ENCODE peak calls at places on chromosomes 16 and 17, in seven cellular contexts. T is neural progenitor cell; S is effector memory CD4-positive, alpha-beta T cell; Z is naive thymus-derived CD4-positive, alpha-beta T cell; I is ovary; E is AG04450; M is uterus. Y is an unnamed sample.

GRCh38 chr17:17563530-17563929 is 28.0 kb downstream of the PEMT start:
- DNase-seq in T (no peak), S (no peak), Z (no peak), I (no peak), E (no peak), M (no peak), Y (no peak)

GRCh38 chr16:83554096-83554495 is 253.7 kb upstream of the HSBP1 start:
- DNase-seq in T (no peak), S (no peak), Z (no peak), I (no peak), E (no peak), M (no peak), Y (no peak)

GRCh38 chr16:15041260-15042011 is 14.4 kb downstream of the NTAN1 start:
- DNase-seq in T (peak; percentile 29), S (no peak), Z (no peak), I (peak; percentile 76), E (no peak), M (peak; percentile 57), Y (no peak)

GRCh38 chr16:74304164-74304834 is 7.7 kb downstream of the PSMD7 start:
- DNase-seq in T (no peak), S (no peak), Z (no peak), I (no peak), E (no peak), M (no peak), Y (no peak)

GRCh38 chr17:17059301-17059890 is 17.1 kb downstream of the MPRIP start:
- DNase-seq in T (no peak), S (no peak), Z (no peak), I (no peak), E (no peak), M (no peak), Y (no peak)

GRCh38 chr16:1745181-1745899 is 26.0 kb downstream of the NME3 start:
- DNase-seq in T (no peak), S (no peak), Z (no peak), I (no peak), E (peak; percentile 26), M (no peak), Y (no peak)

GRCh38 chr17:66667491-66668030 is 167.4 kb upstream of the CACNG5 start:
- DNase-seq in T (no peak), S (peak; percentile 45), Z (peak; percentile 68), I (no peak), E (no peak), M (no peak), Y (no peak)

GRCh38 chr16:31213877-31214704 is at the start of gene TRIM72:
- DNase-seq in T (no peak), S (no peak), Z (no peak), I (no peak), E (no peak), M (no peak), Y (no peak)

DNA sequence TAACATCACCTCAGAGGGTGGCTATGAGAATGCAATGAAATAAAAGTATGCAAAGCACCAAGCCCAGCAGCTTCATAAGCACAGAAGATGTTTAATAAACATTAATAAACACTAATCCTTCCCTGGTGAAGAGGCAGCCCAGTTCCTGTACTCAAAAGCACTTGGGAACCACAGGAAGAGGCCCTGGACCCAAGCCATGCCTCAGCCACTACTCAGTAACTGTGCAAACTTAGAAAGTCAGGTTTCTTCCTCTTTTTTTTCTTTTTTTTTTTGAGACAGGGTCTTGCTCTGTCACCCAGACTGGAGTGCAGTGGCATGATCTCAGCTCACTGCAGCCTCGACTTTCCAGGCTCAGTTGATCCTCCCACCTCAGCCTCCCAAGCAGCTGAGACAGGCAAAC is 5.3 kb downstream of the ARHGAP17 start:
- DNase-seq in T (no peak), S (no peak), Z (no peak), I (no peak), E (no peak), M (no peak), Y (no peak)
- H3K27ac ChIP-seq in T (no peak overlapping the region), S (no peak overlapping the region), Z (no peak overlapping the region), I (no peak overlapping the region), E (peak overlapping the region; percentile 11), M (peak overlapping the region; percentile 24), Y (no peak overlapping the region)

GRCh38 chr17:68954146-68954971 is 833 bp downstream of the ABCA8 start:
- DNase-seq in T (no peak), S (no peak), Z (no peak), I (no peak), E (no peak), M (no peak), Y (no peak)
- H3K27ac ChIP-seq in T (no peak overlapping the region), S (no peak overlapping the region), Z (no peak overlapping the region), I (peak overlapping the region; percentile 28), E (no peak overlapping the region), M (peak overlapping the region; percentile 43), Y (no peak overlapping the region)

DNA sequence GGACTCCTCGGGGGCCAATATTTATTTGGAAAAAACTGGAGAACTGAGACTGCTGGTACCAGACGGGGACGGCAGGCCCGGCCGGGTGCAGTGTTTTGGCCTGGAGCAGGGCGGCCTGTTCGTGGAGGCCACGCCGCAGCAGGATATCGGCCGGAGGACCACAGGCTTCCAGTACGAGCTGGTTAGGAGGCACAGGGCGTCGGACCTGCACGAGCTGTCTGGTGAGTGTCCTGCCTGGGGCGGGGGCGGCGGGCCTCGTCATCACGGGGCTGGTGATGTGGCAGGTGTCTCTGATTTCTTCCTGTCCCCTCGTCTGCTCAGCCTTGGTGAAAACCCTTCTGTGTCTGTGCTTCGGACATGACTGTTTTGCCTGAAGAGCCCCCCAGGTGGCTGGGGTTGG is 5.7 kb downstream of the METRNL start:
- DNase-seq in T (no peak), S (no peak), Z (no peak), I (no peak), E (no peak), M (no peak), Y (no peak)
- H3K27ac ChIP-seq in T (no peak overlapping the region), S (no peak overlapping the region), Z (no peak overlapping the region), I (no peak overlapping the region), E (peak overlapping the region; percentile 98), M (peak overlapping the region; percentile 80), Y (no peak overlapping the region)

GRCh38 chr17:7356072-7356549 is 1.2 kb downstream of the TMEM95 start:
- DNase-seq in T (peak; percentile 93), S (peak; percentile 73), Z (peak; percentile 81), I (peak; percentile 76), E (no peak), M (peak; percentile 77), Y (peak; percentile 61)

GRCh38 chr17:7352910-7353635 is 1.1 kb downstream of the KCTD11 start:
- DNase-seq in T (no peak), S (no peak), Z (no peak), I (peak; percentile 35), E (no peak), M (no peak), Y (no peak)

GRCh38 chr17:7355053-7355452 is at the start of gene TMEM95:
- DNase-seq in T (no peak), S (no peak), Z (no peak), I (peak; percentile 35), E (no peak), M (no peak), Y (no peak)

GRCh38 chr17:7352559-7352889 is 562 bp downstream of the KCTD11 start:
- DNase-seq in T (no peak), S (no peak), Z (no peak), I (no peak), E (no peak), M (no peak), Y (no peak)

DNA sequence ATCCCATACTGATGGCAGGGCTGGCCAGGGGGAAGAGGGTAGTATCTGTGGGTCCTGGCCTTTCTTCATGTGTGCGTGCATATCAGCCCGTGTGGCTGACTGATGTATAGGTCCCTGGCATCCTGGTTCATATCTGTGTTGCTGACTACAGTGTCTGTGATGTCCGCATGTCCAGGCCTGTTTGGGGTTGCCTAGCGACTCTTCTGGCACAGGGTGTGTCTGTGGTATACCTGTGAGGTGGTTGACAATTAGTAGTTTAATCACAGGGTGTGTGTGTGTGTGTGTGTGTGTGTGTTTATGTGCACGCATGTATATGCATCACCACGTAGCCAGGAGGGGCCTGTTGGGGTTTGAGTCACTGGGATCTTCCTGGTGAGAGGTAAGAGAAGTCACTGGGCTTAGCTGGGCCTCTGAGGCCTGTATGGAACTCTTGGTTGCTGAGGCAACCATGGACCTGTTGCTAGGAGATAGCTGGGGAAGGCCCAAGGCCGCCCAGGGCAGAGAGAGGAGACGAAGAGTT is 634 bp upstream of the TMEM95 start:
- DNase-seq in T (peak; percentile 62), S (no peak), Z (no peak), I (peak; percentile 41), E (no peak), M (no peak), Y (peak; percentile 100)
- H3K27ac ChIP-seq in T (no peak overlapping the region), S (no peak overlapping the region), Z (no peak overlapping the region), I (no peak overlapping the region), E (no peak overlapping the region), M (peak overlapping the region; percentile 34), Y (peak overlapping the region; percentile 100)

GRCh38 chr17:78125976-78126894 is 2.3 kb downstream of the TMC6 start:
- DNase-seq in T (no peak), S (no peak), Z (no peak), I (no peak), E (no peak), M (no peak), Y (no peak)

GRCh38 chr17:78127888-78128615 is 503 bp downstream of the TMC6 start:
- DNase-seq in T (peak; percentile 76), S (no peak), Z (no peak), I (no peak), E (no peak), M (no peak), Y (no peak)

GRCh38 chr17:78125138-78125913 is 3.2 kb downstream of the TMC6 start:
- DNase-seq in T (no peak), S (no peak), Z (peak; percentile 51), I (no peak), E (no peak), M (no peak), Y (no peak)

GRCh38 chr17:78127240-78127887 is 1.2 kb downstream of the TMC6 start:
- DNase-seq in T (peak; percentile 50), S (peak; percentile 66), Z (peak; percentile 65), I (no peak), E (no peak), M (no peak), Y (no peak)

GRCh38 chr17:78126895-78127239 is 1.7 kb downstream of the TMC6 start:
- DNase-seq in T (no peak), S (no peak), Z (no peak), I (no peak), E (no peak), M (no peak), Y (no peak)
- H3K27ac ChIP-seq in T (no peak overlapping the region), S (peak overlapping the region; percentile 86), Z (peak overlapping the region; percentile 77), I (no peak overlapping the region), E (no peak overlapping the region), M (peak overlapping the region; percentile 66), Y (no peak overlapping the region)

DNA sequence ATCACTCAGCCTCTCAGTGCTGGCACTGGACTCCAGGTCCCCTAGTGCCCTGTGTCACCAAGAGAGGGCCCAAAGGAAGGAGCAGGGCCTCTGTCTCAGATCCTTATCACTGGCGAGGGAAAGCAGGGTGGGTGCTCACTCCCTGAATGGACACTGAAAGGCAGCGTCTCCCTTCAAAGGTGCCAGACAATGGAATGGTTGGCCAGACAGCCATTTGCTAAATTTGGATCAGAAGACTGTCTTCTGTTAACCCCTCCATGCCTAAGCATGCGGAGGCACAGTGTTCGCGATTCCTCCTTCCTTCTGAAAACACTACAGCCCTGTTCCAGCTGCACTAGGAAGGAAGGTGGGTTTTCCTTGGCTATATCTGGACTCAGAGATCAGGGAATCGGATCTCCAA is 48.4 kb downstream of the SRCIN1 start:
- DNase-seq in T (no peak), S (no peak), Z (no peak), I (no peak), E (no peak), M (no peak), Y (no peak)
- H3K27ac ChIP-seq in T (no peak overlapping the region), S (no peak overlapping the region), Z (no peak overlapping the region), I (no peak overlapping the region), E (no peak overlapping the region), M (peak overlapping the region; percentile 59), Y (peak overlapping the region; percentile 83)